ENCODE peak calls at places on chromosome 4, in ten cellular contexts. E is ovary, I is heart left ventricle, Z is Peyer's patch, P is transverse colon, V is upper lobe of left lung, G is sigmoid colon, N is A549, M is stomach, X is tibial nerve. K is an unnamed sample.

GRCh38 chr4:80767944-80768343 is 262.6 kb upstream of the BMP3 start:
- DNase-seq in Z (no peak), P (no peak), M (no peak), X (no peak), I (no peak), N (no peak), V (no peak), G (no peak), E (no peak), K (no peak)

GRCh38 chr4:8832130-8832930 is 39.3 kb downstream of the HMX1 start:
- DNase-seq in N (no peak), E (peak), P (peak), X (no peak), V (peak), G (peak), Z (no peak), M (peak), I (peak), K (no peak)

GRCh38 chr4:142402156-142402555 is 443.9 kb downstream of the INPP4B start:
- DNase-seq in I (no peak), M (no peak), V (no peak), E (no peak), X (no peak), N (no peak), Z (no peak), G (no peak), P (no peak), K (no peak)

GRCh38 chr4:16056681-16057400 is 27.0 kb downstream of the PROM1 start:
- DNase-seq in I (no peak), N (no peak), V (no peak), E (no peak), X (no peak), M (no peak), P (no peak), Z (no peak), G (no peak), K (no peak)

GRCh38 chr4:163582688-163583087 is 88.2 kb downstream of the TMA16 start:
- DNase-seq in E (no peak), P (no peak), N (no peak), I (no peak), M (no peak), V (no peak), X (no peak), G (no peak), Z (no peak), K (no peak)

GRCh38 chr4:77040265-77040664 is 35.5 kb downstream of the CCNI start:
- DNase-seq in E (no peak), Z (no peak), P (no peak), V (no peak), N (no peak), G (no peak), M (no peak), X (no peak), I (no peak), K (no peak)

GRCh38 chr4:54908744-54909143 is 216.7 kb downstream of the KDR start:
- DNase-seq in I (no peak), N (no peak), M (no peak), G (no peak), E (no peak), Z (no peak), X (no peak), V (no peak), P (no peak), K (peak)

GRCh38 chr4:60790608-60791007 is 409.5 kb upstream of the ADGRL3 start:
- DNase-seq in I (no peak), X (no peak), Z (no peak), V (no peak), P (no peak), E (no peak), M (no peak), G (no peak), N (no peak), K (no peak)

GRCh38 chr4:11715753-11716521 is 287.2 kb upstream of the HS3ST1 start:
- DNase-seq in I (no peak), M (no peak), G (no peak), E (no peak), X (no peak), N (no peak), P (no peak), V (no peak), Z (no peak), K (no peak)

GRCh38 chr4:143668930-143669553 is 31.4 kb downstream of the FREM3 start:
- DNase-seq in E (no peak), P (no peak), M (no peak), G (no peak), I (no peak), Z (no peak), N (no peak), V (no peak), X (no peak), K (no peak)

GRCh38 chr4:81052119-81053068 is 21.9 kb downstream of the BMP3 start:
- DNase-seq in E (peak), M (peak), P (peak), Z (peak), N (no peak), X (peak), V (peak), G (peak), I (no peak), K (no peak)

GRCh38 chr4:112515278-112516075 is 503 bp downstream of the NEUROG2 start:
- DNase-seq in N (no peak), I (peak), G (no peak), V (no peak), P (no peak), X (no peak), M (no peak), Z (no peak), E (peak), K (no peak)

GRCh38 chr4:64899563-64899962 is 490.3 kb upstream of the TECRL start:
- DNase-seq in P (no peak), X (no peak), N (no peak), E (no peak), I (no peak), Z (no peak), V (no peak), M (no peak), G (no peak), K (no peak)

GRCh38 chr4:116632269-116632668 is 453.1 kb downstream of the TRAM1L1 start:
- DNase-seq in Z (no peak), I (no peak), V (no peak), N (no peak), P (no peak), M (no peak), E (no peak), X (no peak), G (no peak), K (no peak)

GRCh38 chr4:57418133-57418532 is 307.9 kb upstream of the IGFBP7 start:
- DNase-seq in I (no peak), V (no peak), N (no peak), M (no peak), Z (no peak), P (no peak), X (no peak), G (no peak), E (no peak), K (no peak)

GRCh38 chr4:53809816-53810215 is 218.5 kb upstream of the LNX1 start:
- DNase-seq in G (no peak), P (no peak), M (no peak), I (no peak), N (no peak), E (no peak), V (no peak), X (no peak), Z (no peak), K (peak)

GRCh38 chr4:176755624-176756023 is 37.1 kb downstream of the VEGFC start:
- DNase-seq in E (no peak), I (no peak), M (no peak), N (no peak), P (no peak), Z (no peak), V (no peak), X (no peak), G (no peak), K (no peak)

GRCh38 chr4:163544407-163545038 is 50.0 kb downstream of the TMA16 start:
- DNase-seq in Z (peak), G (peak), X (no peak), M (peak), N (peak), E (peak), P (peak), V (peak), I (peak), K (no peak)

GRCh38 chr4:57051100-57051499 is 59.1 kb downstream of the IGFBP7 start:
- DNase-seq in M (no peak), N (no peak), X (no peak), E (no peak), P (no peak), V (no peak), I (no peak), Z (no peak), G (no peak), K (no peak)

GRCh38 chr4:21811576-21811975 is 137.0 kb downstream of the KCNIP4 start:
- DNase-seq in I (no peak), V (no peak), E (no peak), Z (no peak), M (no peak), P (no peak), G (no peak), X (no peak), N (no peak), K (no peak)

GRCh38 chr4:83011779-83012630 is 1.4 kb upstream of the LIN54 start:
- DNase-seq in E (no peak), N (no peak), I (peak), P (peak), X (no peak), Z (peak), V (peak), M (peak), G (peak), K (no peak)

GRCh38 chr4:1577818-1578217 is 106.3 kb downstream of the FAM53A start:
- DNase-seq in X (no peak), N (no peak), P (no peak), V (no peak), I (peak), G (peak), M (no peak), Z (no peak), E (no peak), K (no peak)

GRCh38 chr4:1576200-1576960 is 107.7 kb downstream of the FAM53A start:
- DNase-seq in M (no peak), G (no peak), Z (no peak), P (no peak), V (no peak), E (no peak), N (no peak), X (no peak), I (peak), K (no peak)

GRCh38 chr4:1575418-1576199 is 108.5 kb downstream of the FAM53A start:
- DNase-seq in G (peak), P (no peak), N (no peak), E (no peak), V (no peak), I (no peak), X (no peak), M (no peak), Z (no peak), K (no peak)

GRCh38 chr4:1578301-1578781 is 105.8 kb downstream of the FAM53A start:
- DNase-seq in G (peak), M (no peak), X (no peak), V (no peak), Z (no peak), E (peak), P (no peak), N (no peak), I (peak), K (no peak)

DNA sequence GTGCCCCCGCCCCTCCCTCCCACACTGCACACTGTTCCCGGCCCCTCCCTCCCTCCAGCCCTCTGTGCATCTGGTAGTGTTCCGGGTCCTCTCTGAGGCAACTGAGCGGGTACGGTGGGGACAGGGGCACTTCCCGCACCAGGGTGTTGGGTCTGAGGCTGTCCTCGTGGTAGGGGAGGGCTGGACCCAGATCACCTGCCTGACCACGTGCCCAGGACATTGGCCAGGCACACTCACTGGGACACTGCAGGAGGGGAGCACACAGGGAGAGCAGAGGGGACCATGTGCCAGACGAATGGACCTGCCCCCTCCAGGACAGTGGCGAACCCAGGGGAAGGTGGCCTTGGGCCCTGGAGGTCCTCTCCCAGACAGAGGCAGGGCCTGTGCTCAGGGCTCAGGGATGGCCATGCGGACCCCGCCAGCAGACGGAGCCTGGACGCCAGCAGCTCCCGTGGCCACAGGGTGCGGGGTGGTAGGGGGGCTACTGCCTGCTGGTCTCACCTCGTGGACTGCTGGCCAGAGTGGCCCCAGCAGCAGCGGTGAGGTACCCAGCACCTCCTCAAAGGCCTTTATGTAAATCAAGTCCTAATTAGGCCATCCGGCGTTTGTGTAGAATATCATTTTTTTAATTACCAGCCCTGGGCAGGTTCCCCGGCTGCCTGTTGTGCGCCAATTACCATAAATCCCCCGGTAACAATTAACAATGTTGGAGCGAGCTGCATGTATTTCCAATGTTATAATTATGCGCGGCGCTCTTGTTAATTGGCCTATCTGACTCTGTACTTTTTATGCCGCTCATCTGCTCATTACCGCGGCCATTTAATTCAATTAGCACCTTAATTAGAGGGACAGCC is 106.9 kb downstream of the FAM53A start:
- DNase-seq in Z (no peak), P (no peak), G (peak), I (peak), M (no peak), N (no peak), E (no peak), X (no peak), V (no peak), K (no peak)
- H3K27ac ChIP-seq in Z (no peak), P (no peak), G (no peak), I (no peak), M (no peak), N (no peak), E (no peak), X (no peak), V (no peak), K (no peak)

GRCh38 chr4:182745268-182745667 is 171.9 kb downstream of the DCTD start:
- DNase-seq in Z (no peak), G (no peak), N (no peak), P (no peak), M (no peak), I (no peak), V (no peak), X (no peak), E (no peak), K (no peak)
- TF ChIP-seq POLR2A in Z (no peak), G (no peak), N (no peak), P (no peak), M (no peak), I (no peak), V (no peak), X (no peak), E (no peak), K (no peak)

DNA sequence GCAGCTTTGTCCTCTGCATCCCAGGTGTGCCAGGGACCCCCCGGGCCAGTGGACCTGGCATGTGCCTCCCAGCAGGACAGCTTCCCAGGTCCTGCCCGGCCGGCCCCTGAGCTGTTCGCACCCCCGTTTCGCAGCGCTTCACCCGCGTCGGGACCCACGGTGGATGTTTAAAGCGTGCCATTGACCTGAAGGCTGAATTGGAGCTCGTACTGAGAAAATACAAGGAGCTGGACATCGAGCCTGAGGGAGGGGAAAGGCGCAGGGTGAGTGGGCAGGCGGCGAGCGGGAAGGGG is 7.9 kb downstream of the UVSSA start:
- DNase-seq in N (no peak), X (no peak), M (no peak), E (no peak), Z (no peak), I (no peak), G (no peak), V (no peak), P (no peak), K (no peak)
- H3K27ac ChIP-seq in N (no peak), X (no peak), M (no peak), E (no peak), Z (no peak), I (no peak), G (no peak), V (no peak), P (no peak), K (no peak)

GRCh38 chr4:2734618-2735017 is 21.5 kb downstream of the TNIP2 start:
- DNase-seq in X (no peak), I (no peak), P (no peak), N (no peak), Z (no peak), E (no peak), M (no peak), V (no peak), G (no peak), K (no peak)
- TF ChIP-seq POLR2A in X (no peak), I (no peak), P (no peak), N (no peak), Z (no peak), E (no peak), M (no peak), V (no peak), G (no peak), K (no peak)

GRCh38 chr4:152896819-152897218 is 39.3 kb upstream of the FHDC1 start:
- DNase-seq in N (no peak), P (no peak), I (no peak), Z (no peak), G (no peak), V (no peak), E (no peak), X (no peak), M (no peak), K (no peak)

GRCh38 chr4:152894673-152895072 is 41.5 kb upstream of the FHDC1 start:
- DNase-seq in X (no peak), P (no peak), M (no peak), I (no peak), E (no peak), G (no peak), Z (no peak), V (no peak), N (no peak), K (no peak)

GRCh38 chr4:152892985-152893384 is 43.1 kb upstream of the FHDC1 start:
- DNase-seq in X (no peak), V (no peak), N (no peak), G (no peak), M (no peak), Z (no peak), P (no peak), I (no peak), E (no peak), K (no peak)
- H3K27ac ChIP-seq in X (no peak), V (no peak), N (no peak), G (no peak), M (no peak), Z (no peak), P (peak), I (no peak), E (no peak), K (no peak)

GRCh38 chr4:153486281-153487151 is 20.4 kb downstream of the TMEM131L start:
- DNase-seq in Z (no peak), N (peak), V (peak), I (no peak), X (no peak), M (peak), G (no peak), P (no peak), E (no peak), K (no peak)
- TF ChIP-seq POLR2A in Z (no peak), N (no peak), V (no peak), I (no peak), X (no peak), M (no peak), G (no peak), P (no peak), E (no peak), K (no peak)

GRCh38 chr4:42008011-42008786 is 17.9 kb downstream of the SLC30A9 start:
- DNase-seq in E (no peak), I (no peak), P (no peak), M (no peak), N (no peak), V (no peak), X (no peak), Z (no peak), G (no peak), K (no peak)
- H3K27ac ChIP-seq in E (no peak), I (no peak), P (no peak), M (no peak), N (no peak), V (no peak), X (no peak), Z (no peak), G (no peak), K (no peak)

GRCh38 chr4:1723131-1723801 is 1.9 kb downstream of the TACC3 start:
- DNase-seq in E (peak), V (no peak), I (peak), Z (peak), X (no peak), P (no peak), M (no peak), N (no peak), G (no peak), K (no peak)
- TF ChIP-seq POLR2A in E (no peak), V (peak), I (no peak), Z (no peak), X (no peak), P (no peak), M (no peak), N (no peak), G (no peak), K (no peak)

GRCh38 chr4:73070072-73070385 is 513 bp upstream of the COX18 start:
- DNase-seq in E (no peak), Z (no peak), M (no peak), G (no peak), X (no peak), I (no peak), V (no peak), P (no peak), N (no peak), K (no peak)
- H3K27ac ChIP-seq in E (peak), Z (peak), M (peak), G (peak), X (peak), I (peak), V (peak), P (peak), N (peak), K (peak)

GRCh38 chr4:183506389-183506735 is 1.5 kb downstream of the ING2 start:
- DNase-seq in Z (no peak), I (no peak), P (no peak), E (no peak), X (no peak), N (no peak), G (no peak), V (no peak), M (no peak), K (no peak)
- TF ChIP-seq POLR2A in Z (no peak), I (no peak), P (no peak), E (no peak), X (no peak), N (no peak), G (no peak), V (no peak), M (no peak), K (no peak)